ENCODE peak calls at places on chromosome 16, in six cellular contexts. A is cardiac muscle cell; N is heart right ventricle; R is thoracic aorta; I is CD8-positive, alpha-beta memory T cell; T is mucosa of descending colon. C is an unnamed sample.
A peak's percentile ranks its signal among the peaks of the same experiment; 100 is the strongest.

GRCh38 chr16:81493755-81494433 is 49.3 kb downstream of the CMIP start:
- DNase-seq in T (peak; percentile 82), R (no peak), N (no peak), A (peak; percentile 39), I (no peak), C (no peak)

GRCh38 chr16:88785106-88785924 is at the start of gene PIEZO1:
- DNase-seq in R (no peak), N (peak; percentile 72), A (peak; percentile 70), I (peak; percentile 82), T (peak; percentile 88), C (no peak)

GRCh38 chr16:14003119-14003570 is 68.0 kb upstream of the MRTFB start:
- DNase-seq in I (no peak), N (peak; percentile 80), R (peak; percentile 26), T (peak; percentile 53), A (peak; percentile 76), C (peak; percentile 80)

GRCh38 chr16:85536073-85536410 is 77.1 kb upstream of the GSE1 start:
- DNase-seq in I (no peak), A (peak; percentile 52), T (no peak), R (no peak), N (peak; percentile 79), C (no peak)

GRCh38 chr16:52634101-52634500 is 87.2 kb upstream of the TOX3 start:
- DNase-seq in N (no peak), T (no peak), I (no peak), A (no peak), R (no peak), C (no peak)

GRCh38 chr16:57770361-57770760 is 31.9 kb downstream of the KIFC3 start:
- DNase-seq in R (no peak), N (no peak), I (no peak), T (peak; percentile 25), A (no peak), C (no peak)

GRCh38 chr16:52482916-52483315 is 64.0 kb downstream of the TOX3 start:
- DNase-seq in A (no peak), N (no peak), R (no peak), I (no peak), T (no peak), C (no peak)

GRCh38 chr16:70395345-70395901 is 43.5 kb downstream of the ST3GAL2 start:
- DNase-seq in R (no peak), N (peak; percentile 59), T (peak; percentile 87), A (peak; percentile 56), I (peak; percentile 42), C (peak; percentile 90)

GRCh38 chr16:57624806-57625500 is 3.5 kb upstream of the ADGRG1 start:
- DNase-seq in A (peak; percentile 32), R (no peak), I (no peak), T (peak; percentile 30), N (no peak), C (no peak)

GRCh38 chr16:50668368-50669008 is 12.6 kb downstream of the SNX20 start:
- DNase-seq in R (no peak), T (no peak), I (no peak), A (no peak), N (no peak), C (no peak)

GRCh38 chr16:63188076-63188771 is 1152.0 kb upstream of the CDH8 start:
- DNase-seq in N (no peak), T (no peak), A (no peak), I (no peak), R (no peak), C (no peak)

GRCh38 chr16:25118851-25119584 is 7.5 kb downstream of the LCMT1 start:
- DNase-seq in A (no peak), R (no peak), I (no peak), T (no peak), N (no peak), C (no peak)

GRCh38 chr16:81861503-81861902 is 82.4 kb downstream of the PLCG2 start:
- DNase-seq in A (no peak), T (no peak), R (no peak), I (no peak), N (no peak), C (no peak)

GRCh38 chr16:69095179-69095578 is 10.3 kb upstream of the HAS3 start:
- DNase-seq in I (no peak), A (no peak), R (no peak), N (no peak), T (no peak), C (no peak)

GRCh38 chr16:50210266-50211038 is 55.9 kb upstream of the ADCY7 start:
- DNase-seq in T (peak; percentile 69), A (peak; percentile 96), N (peak; percentile 82), R (no peak), I (peak; percentile 16), C (peak; percentile 77)

GRCh38 chr16:80971814-80972213 is 34.9 kb downstream of the CMC2 start:
- DNase-seq in R (no peak), A (no peak), T (no peak), N (no peak), I (no peak), C (no peak)

GRCh38 chr16:28038401-28038800 is 25.1 kb downstream of the GSG1L start:
- DNase-seq in R (no peak), N (no peak), I (no peak), T (no peak), A (no peak), C (no peak)

GRCh38 chr16:57736419-57737281 is 1.1 kb downstream of the KATNB1 start:
- DNase-seq in A (peak; percentile 82), T (peak; percentile 68), I (peak; percentile 37), N (no peak), R (no peak), C (peak; percentile 71)

GRCh38 chr16:22386976-22387375 is 12.6 kb upstream of the CDR2 start:
- DNase-seq in A (peak; percentile 95), T (no peak), I (no peak), R (no peak), N (no peak), C (no peak)

GRCh38 chr16:50705436-50706110 is 12.2 kb downstream of the NOD2 start:
- DNase-seq in A (no peak), T (no peak), R (no peak), I (no peak), N (no peak), C (no peak)

GRCh38 chr16:56424404-56424765 is 960 bp downstream of the AMFR start:
- DNase-seq in I (no peak), R (no peak), N (peak; percentile 9), A (no peak), T (no peak), C (no peak)

GRCh38 chr16:29804455-29805231 is 1.7 kb upstream of the MAZ start:
- DNase-seq in A (peak; percentile 60), N (peak; percentile 61), T (peak; percentile 69), I (no peak), R (no peak), C (no peak)

GRCh38 chr16:26765087-26765486 is 301.6 kb upstream of the C16orf82 start:
- DNase-seq in A (no peak), R (no peak), N (no peak), I (no peak), T (no peak), C (peak; percentile 41)

GRCh38 chr16:73126453-73126853 is 78.5 kb upstream of the ZFHX3 start:
- DNase-seq in A (peak; percentile 98), I (no peak), T (no peak), R (no peak), N (peak; percentile 6), C (no peak)

GRCh38 chr16:31005350-31006085 is 4.9 kb downstream of the STX1B start:
- DNase-seq in A (no peak), N (no peak), R (no peak), I (no peak), T (no peak), C (no peak)

GRCh38 chr16:22007509-22008214 is at the start of gene MOSMO:
- DNase-seq in T (peak; percentile 80), R (no peak), I (peak; percentile 63), N (peak; percentile 74), A (peak; percentile 70), C (peak; percentile 69)

GRCh38 chr16:66403531-66404145 is 23.5 kb upstream of the BEAN1 start:
- DNase-seq in A (no peak), I (no peak), N (no peak), R (no peak), T (no peak), C (no peak)

GRCh38 chr16:873243-873661 is 72.7 kb upstream of the GNG13 start:
- DNase-seq in R (no peak), A (no peak), T (peak; percentile 30), N (no peak), I (no peak), C (no peak)

GRCh38 chr16:9297437-9298113 is 206.1 kb downstream of the HAPSTR1 start:
- DNase-seq in R (no peak), N (peak; percentile 9), A (no peak), I (no peak), T (no peak), C (peak; percentile 62)

GRCh38 chr16:23434380-23434779 is 18.6 kb downstream of the COG7 start:
- DNase-seq in N (peak; percentile 31), R (no peak), I (no peak), T (no peak), A (peak; percentile 84), C (no peak)

GRCh38 chr16:83935858-83936255 is 17.2 kb upstream of the OSGIN1 start:
- DNase-seq in I (no peak), T (no peak), R (no peak), N (no peak), A (no peak), C (no peak)
- H3K4me1 ChIP-seq in I (no peaks in the 10 kb centered on the region), T (peaks cover 2% of the 10 kb centered on the region), R (no peaks in the 10 kb centered on the region), N (no peaks in the 10 kb centered on the region), A (no peaks in the 10 kb centered on the region), C (no peaks in the 10 kb centered on the region)

GRCh38 chr16:3695610-3696369 is 21.5 kb downstream of the TRAP1 start:
- DNase-seq in A (no peak), T (no peak), N (no peak), R (no peak), I (no peak), C (no peak)
- H3K4me1 ChIP-seq in A (no peaks in the 10 kb centered on the region), T (peaks cover under 1% of the 10 kb centered on the region), N (peaks cover 12% of the 10 kb centered on the region), R (no peaks in the 10 kb centered on the region), I (peaks cover 8% of the 10 kb centered on the region), C (no peaks in the 10 kb centered on the region)

DNA sequence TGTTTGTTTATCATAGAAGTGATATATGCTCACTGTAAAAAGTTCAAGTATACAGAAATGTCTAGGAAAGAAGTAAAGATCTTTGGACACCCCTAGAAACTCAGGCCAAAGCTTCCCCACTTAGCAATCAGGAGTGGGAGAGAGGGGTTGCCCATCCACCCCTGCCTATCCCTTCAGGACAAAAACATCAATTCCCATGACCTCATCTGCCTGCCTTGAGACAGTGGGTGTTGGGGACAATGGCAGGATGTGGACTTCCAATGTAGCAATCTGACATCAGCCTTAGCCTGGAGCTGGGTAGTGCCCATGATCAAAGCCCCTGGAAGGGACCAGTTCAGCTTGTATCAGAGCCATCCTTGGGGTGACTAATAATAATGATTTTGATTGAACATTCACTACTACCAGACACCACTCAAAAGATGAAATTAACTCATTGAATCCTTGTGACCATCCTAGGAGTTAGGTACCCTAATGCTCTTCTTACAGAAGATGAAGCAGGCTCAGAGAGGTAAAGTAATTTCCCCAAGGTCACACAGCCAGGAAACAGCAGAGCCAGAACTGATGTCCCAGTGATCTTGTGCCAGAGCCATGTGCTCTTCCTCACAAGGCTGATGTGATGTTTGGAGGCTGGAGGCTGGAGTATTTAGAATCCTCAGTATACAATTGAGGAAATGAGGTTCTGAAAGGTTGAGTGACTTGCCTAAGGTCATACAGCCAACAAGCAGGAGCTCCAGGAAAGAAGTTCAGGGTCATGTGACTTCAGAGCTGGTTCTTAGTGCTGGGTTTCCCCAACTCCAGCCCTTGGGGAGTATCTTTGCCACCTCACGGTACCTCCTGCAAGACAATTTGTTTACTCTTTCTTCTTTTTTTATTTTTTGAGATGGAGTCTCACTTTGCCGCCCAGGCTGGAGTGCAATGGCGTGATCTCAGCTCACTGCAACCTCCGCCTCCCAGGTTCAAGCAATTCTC is 18.3 kb downstream of the ITPRIPL2 start:
- DNase-seq in R (no peak), I (no peak), N (peak; percentile 29), T (no peak), A (no peak), C (no peak)
- H3K4me1 ChIP-seq in R (peaks cover 15% of the 10 kb centered on the region), I (no peaks in the 10 kb centered on the region), N (peaks cover 48% of the 10 kb centered on the region), T (peaks cover 41% of the 10 kb centered on the region), A (no peaks in the 10 kb centered on the region), C (peaks cover 3% of the 10 kb centered on the region)

GRCh38 chr16:46971271-46971670 is 2.2 kb downstream of the DNAJA2 start:
- DNase-seq in A (no peak), R (no peak), N (no peak), I (no peak), T (no peak), C (no peak)
- H3K4me1 ChIP-seq in A (peaks cover 14% of the 10 kb centered on the region), R (peaks cover 10% of the 10 kb centered on the region), N (peaks cover 21% of the 10 kb centered on the region), I (peaks cover 41% of the 10 kb centered on the region), T (peaks cover 17% of the 10 kb centered on the region), C (peaks cover 2% of the 10 kb centered on the region)